ENCODE peak calls at places on chromosomes 4 and X, in four cellular contexts. Z is stimulated activated CD8-positive, alpha-beta memory T cell treated with anti-CD3 and anti-CD28 coated beads, Interleukin-15, amount 100 ng/mL, for 4 hours; B is stimulated activated CD4-positive, alpha-beta T cell treated with anti-CD3 and anti-CD28 coated beads, Interleukin-1b, Interleukin-23, amount 100 ng/mL, for 24 hours; J is activated naive CD4-positive, alpha-beta T cell treated with anti-CD3 and anti-CD28 coated beads, Interleukin-2, amount 10 ng/mL, durations not matched to agents 7 days and 5 days. K is an unnamed sample.

GRCh38 chr4:175298119-175298518 is 380.0 kb downstream of the ADAM29 start:
- DNase-seq in Z (no peak), B (no peak), J (no peak), K (no peak)

GRCh38 chrX:134685662-134686061 is 27.4 kb upstream of the PLAC1 start:
- DNase-seq in Z (no peak), B (no peak), J (no peak), K (no peak)

GRCh38 chr4:182251116-182251515 is 7.9 kb downstream of the TENM3 start:
- DNase-seq in Z (no peak), B (no peak), J (no peak), K (no peak)

GRCh38 chrX:3713937-3714434 is 537 bp upstream of the PRKX start:
- DNase-seq in Z (no peak), B (no peak), J (no peak), K (no peak)

GRCh38 chr4:36206586-36206985 is 37.7 kb downstream of the ARAP2 start:
- DNase-seq in Z (no peak), B (no peak), J (no peak), K (no peak)

GRCh38 chr4:139814285-139815015 is 148.8 kb downstream of the MGST2 start:
- DNase-seq in Z (no peak), B (no peak), J (no peak), K (no peak)

GRCh38 chr4:3703343-3703676 is 62.9 kb upstream of the ADRA2C start:
- DNase-seq in Z (no peak), B (no peak), J (no peak), K (no peak)

GRCh38 chr4:174260099-174260498 is 23.4 kb downstream of the FBXO8 start:
- DNase-seq in Z (no peak), B (no peak), J (no peak), K (no peak)

GRCh38 chrX:11409957-11410356 is 116.7 kb downstream of the AMELX start:
- DNase-seq in Z (no peak), B (no peak), J (no peak), K (no peak)

GRCh38 chrX:102339312-102340298 is 92.6 kb downstream of the NXF2 start:
- DNase-seq in Z (no peak), B (no peak), J (peak; percentile 16), K (peak; percentile 66)

K was measured in spleen.